ENCODE peak calls at places on chromosomes 6 and 20, in nine cellular contexts. H is colonic mucosa; Z is NCI-H2081; Q is activated CD4-positive, alpha-beta T cell treated with anti-CD3 and anti-CD28 coated beads, Interleukin-2, amount 50 U/mL, for 4 hours; S is NCI-H2171 treated with DMSO at 0.1 percent for 48 hours; J is HFF-Myc; C is omental fat pad; G is ELR; W is Caki2. X is an unnamed sample.
A peak's percentile ranks its signal among the peaks of the same experiment; 100 is the strongest.

GRCh38 chr20:46293084-46293483 is 15.2 kb downstream of the CDH22 start:
- DNase-seq in H (no peak), Z (no peak), Q (no peak), S (no peak), J (peak; percentile 19), C (no peak), G (peak; percentile 61), W (peak; percentile 62), X (no peak)

GRCh38 chr6:75418233-75418632 is 75.4 kb downstream of the FILIP1 start:
- DNase-seq in H (no peak), Z (peak; percentile 63), Q (no peak), S (no peak), J (no peak), C (no peak), G (peak; percentile 72), W (peak; percentile 88), X (no peak)

GRCh38 chr20:24990810-24991252 is 1.7 kb downstream of the APMAP start:
- DNase-seq in H (peak; percentile 15), Z (no peak), Q (no peak), S (no peak), J (no peak), C (no peak), G (peak; percentile 13), W (no peak), X (no peak)

GRCh38 chr6:85300581-85300980 is 149.3 kb upstream of the NT5E start:
- DNase-seq in H (no peak), Z (no peak), Q (no peak), S (no peak), J (no peak), C (no peak), G (no peak), W (no peak), X (no peak)

GRCh38 chr6:105596284-105596755 is 193.4 kb upstream of the PREP start:
- DNase-seq in H (no peak), Z (no peak), Q (no peak), S (no peak), J (peak; percentile 91), C (no peak), G (peak; percentile 98), W (peak; percentile 95), X (no peak)

GRCh38 chr6:151088599-151088935 is 151.2 kb upstream of the AKAP12 start:
- DNase-seq in H (no peak), Z (no peak), Q (no peak), S (no peak), J (no peak), C (no peak), G (no peak), W (no peak), X (no peak)

GRCh38 chr20:46673394-46674252 is 15.6 kb downstream of the TP53RK start:
- DNase-seq in H (no peak), Z (no peak), Q (no peak), S (no peak), J (no peak), C (no peak), G (no peak), W (no peak), X (no peak)

GRCh38 chr20:2559641-2560040 is 23.3 kb downstream of the TMC2 start:
- DNase-seq in H (no peak), Z (no peak), Q (no peak), S (peak; percentile 58), J (no peak), C (no peak), G (no peak), W (no peak), X (no peak)

GRCh38 chr6:158589371-158589770 is 29.5 kb downstream of the TMEM181 start:
- DNase-seq in H (no peak), Z (no peak), Q (no peak), S (peak; percentile 79), J (no peak), C (no peak), G (no peak), W (no peak), X (no peak)

GRCh38 chr20:3258429-3258828 is 19.4 kb upstream of the SLC4A11 start:
- DNase-seq in H (no peak), Z (no peak), Q (no peak), S (no peak), J (no peak), C (no peak), G (no peak), W (no peak), X (no peak)

GRCh38 chr6:82045965-82046756 is 201.4 kb downstream of the IBTK start:
- DNase-seq in H (no peak), Z (no peak), Q (no peak), S (no peak), J (no peak), C (no peak), G (peak; percentile 89), W (peak; percentile 35), X (no peak)